ENCODE peak calls at places on chromosomes 11 and 22, in six cellular contexts. One of them, this sample, is unnamed.

GRCh38 chr11:610146-610801 is 5.5 kb downstream of the IRF7 start:
- DNase-seq in uterus: no peak
- DNase-seq in esophagus muscularis mucosa: no peak
- DNase-seq in erythroblast: no peak
- DNase-seq in A549: no peak
- DNase-seq in H1: no peak
- DNase-seq in this sample: no peak

GRCh38 chr11:11396290-11397042 is 43.4 kb upstream of the CSNK2A3 start:
- DNase-seq in uterus: peak
- DNase-seq in esophagus muscularis mucosa: no peak
- DNase-seq in erythroblast: no peak
- DNase-seq in A549: no peak
- DNase-seq in H1: no peak
- DNase-seq in this sample: no peak

GRCh38 chr22:22951035-22951434 is 63.4 kb downstream of the IGLL5 start:
- DNase-seq in uterus: no peak
- DNase-seq in esophagus muscularis mucosa: peak
- DNase-seq in erythroblast: no peak
- DNase-seq in A549: no peak
- DNase-seq in H1: no peak
- DNase-seq in this sample: no peak

GRCh38 chr11:134792044-134792443 is 380.0 kb upstream of the B3GAT1 start:
- DNase-seq in uterus: no peak
- DNase-seq in esophagus muscularis mucosa: peak
- DNase-seq in erythroblast: no peak
- DNase-seq in A549: no peak
- DNase-seq in H1: no peak
- DNase-seq in this sample: no peak

GRCh38 chr11:35750981-35751663 is 88.5 kb downstream of the TRIM44 start:
- DNase-seq in uterus: no peak
- DNase-seq in esophagus muscularis mucosa: no peak
- DNase-seq in erythroblast: no peak
- DNase-seq in A549: no peak
- DNase-seq in H1: no peak
- DNase-seq in this sample: no peak

GRCh38 chr11:76236092-76237026 is 30.1 kb upstream of the WNT11 start:
- DNase-seq in uterus: no peak
- DNase-seq in esophagus muscularis mucosa: no peak
- DNase-seq in erythroblast: peak
- DNase-seq in A549: peak
- DNase-seq in H1: no peak
- DNase-seq in this sample: peak

GRCh38 chr11:70112017-70112434 is 33.9 kb downstream of the ANO1 start:
- DNase-seq in uterus: no peak
- DNase-seq in esophagus muscularis mucosa: no peak
- DNase-seq in erythroblast: no peak
- DNase-seq in A549: no peak
- DNase-seq in H1: no peak
- DNase-seq in this sample: no peak

GRCh38 chr11:14117632-14118031 is 155.1 kb downstream of the SPON1 start:
- DNase-seq in uterus: no peak
- DNase-seq in esophagus muscularis mucosa: no peak
- DNase-seq in erythroblast: no peak
- DNase-seq in A549: no peak
- DNase-seq in H1: no peak
- DNase-seq in this sample: no peak

GRCh38 chr11:75966546-75967287 is 151.7 kb downstream of the UVRAG start:
- DNase-seq in uterus: no peak
- DNase-seq in esophagus muscularis mucosa: no peak
- DNase-seq in erythroblast: no peak
- DNase-seq in A549: peak
- DNase-seq in H1: no peak
- DNase-seq in this sample: peak

GRCh38 chr11:117998201-117998579 is 12.0 kb downstream of the IL10RA start:
- DNase-seq in uterus: no peak
- DNase-seq in esophagus muscularis mucosa: no peak
- DNase-seq in erythroblast: no peak
- DNase-seq in A549: no peak
- DNase-seq in H1: no peak
- DNase-seq in this sample: no peak

GRCh38 chr22:44807915-44808690 is 55.7 kb downstream of the ARHGAP8 start:
- DNase-seq in uterus: no peak
- DNase-seq in esophagus muscularis mucosa: no peak
- DNase-seq in erythroblast: peak
- DNase-seq in A549: no peak
- DNase-seq in H1: no peak
- DNase-seq in this sample: peak

GRCh38 chr11:41842673-41843072 is 383.2 kb upstream of the LRRC4C start:
- DNase-seq in uterus: no peak
- DNase-seq in esophagus muscularis mucosa: no peak
- DNase-seq in erythroblast: no peak
- DNase-seq in A549: no peak
- DNase-seq in H1: no peak
- DNase-seq in this sample: no peak

GRCh38 chr11:101390539-101390938 is 193.3 kb downstream of the TRPC6 start:
- DNase-seq in uterus: no peak
- DNase-seq in esophagus muscularis mucosa: no peak
- DNase-seq in erythroblast: no peak
- DNase-seq in A549: no peak
- DNase-seq in H1: no peak
- DNase-seq in this sample: peak

GRCh38 chr11:76033699-76034098 is 172.6 kb downstream of the WNT11 start:
- DNase-seq in uterus: no peak
- DNase-seq in esophagus muscularis mucosa: no peak
- DNase-seq in erythroblast: no peak
- DNase-seq in A549: no peak
- DNase-seq in H1: no peak
- DNase-seq in this sample: no peak

GRCh38 chr11:133619397-133619796 is 87.1 kb upstream of the OPCML start:
- DNase-seq in uterus: no peak
- DNase-seq in esophagus muscularis mucosa: peak
- DNase-seq in erythroblast: no peak
- DNase-seq in A549: no peak
- DNase-seq in H1: no peak
- DNase-seq in this sample: no peak

GRCh38 chr22:50049299-50050195 is 8.6 kb downstream of the TTLL8 start:
- DNase-seq in uterus: no peak
- DNase-seq in esophagus muscularis mucosa: no peak
- DNase-seq in erythroblast: no peak
- DNase-seq in A549: no peak
- DNase-seq in H1: no peak
- DNase-seq in this sample: no peak

GRCh38 chr11:118353084-118353710 is 6.2 kb upstream of the UBE4A start:
- DNase-seq in uterus: no peak
- DNase-seq in esophagus muscularis mucosa: no peak
- DNase-seq in erythroblast: peak
- DNase-seq in A549: no peak
- DNase-seq in H1: no peak
- DNase-seq in this sample: peak

GRCh38 chr22:48712558-48712957 is 1115.1 kb downstream of the BRD1 start:
- DNase-seq in uterus: no peak
- DNase-seq in esophagus muscularis mucosa: no peak
- DNase-seq in erythroblast: no peak
- DNase-seq in A549: no peak
- DNase-seq in H1: no peak
- DNase-seq in this sample: no peak

GRCh38 chr11:113577356-113578163 is 102.4 kb upstream of the DRD2 start:
- DNase-seq in uterus: no peak
- DNase-seq in esophagus muscularis mucosa: peak
- DNase-seq in erythroblast: no peak
- DNase-seq in A549: no peak
- DNase-seq in H1: no peak
- DNase-seq in this sample: no peak

GRCh38 chr22:17158568-17159503 is at the start of gene HDHD5:
- DNase-seq in uterus: peak
- DNase-seq in esophagus muscularis mucosa: peak
- DNase-seq in erythroblast: peak
- DNase-seq in A549: peak
- DNase-seq in H1: peak
- DNase-seq in this sample: peak
- TF ChIP-seq POLR2A in uterus: no peak
- TF ChIP-seq POLR2A in esophagus muscularis mucosa: no peak
- TF ChIP-seq POLR2A in erythroblast: no peak
- TF ChIP-seq POLR2A in A549: peak
- TF ChIP-seq POLR2A in H1: peak
- TF ChIP-seq POLR2A in this sample: no peak

GRCh38 chr11:19713221-19714092 is 820 bp downstream of the NAV2 start:
- DNase-seq in uterus: peak
- DNase-seq in esophagus muscularis mucosa: no peak
- DNase-seq in erythroblast: no peak
- DNase-seq in A549: no peak
- DNase-seq in H1: no peak
- DNase-seq in this sample: no peak

GRCh38 chr11:19714093-19714386 is 1.4 kb downstream of the NAV2 start:
- DNase-seq in uterus: peak
- DNase-seq in esophagus muscularis mucosa: no peak
- DNase-seq in erythroblast: no peak
- DNase-seq in A549: no peak
- DNase-seq in H1: no peak
- DNase-seq in this sample: no peak

GRCh38 chr11:19714387-19715363 is 2.0 kb downstream of the NAV2 start:
- DNase-seq in uterus: peak
- DNase-seq in esophagus muscularis mucosa: no peak
- DNase-seq in erythroblast: no peak
- DNase-seq in A549: no peak
- DNase-seq in H1: no peak
- DNase-seq in this sample: no peak

GRCh38 chr11:19712281-19713220 is at the start of gene NAV2:
- DNase-seq in uterus: peak
- DNase-seq in esophagus muscularis mucosa: peak
- DNase-seq in erythroblast: peak
- DNase-seq in A549: peak
- DNase-seq in H1: peak
- DNase-seq in this sample: peak

GRCh38 chr11:19715373-19715772 is 2.7 kb downstream of the NAV2 start:
- DNase-seq in uterus: peak
- DNase-seq in esophagus muscularis mucosa: no peak
- DNase-seq in erythroblast: no peak
- DNase-seq in A549: peak
- DNase-seq in H1: no peak
- DNase-seq in this sample: no peak
- TF ChIP-seq POLR2A in uterus: no peak
- TF ChIP-seq POLR2A in esophagus muscularis mucosa: no peak
- TF ChIP-seq POLR2A in erythroblast: no peak
- TF ChIP-seq POLR2A in A549: no peak
- TF ChIP-seq POLR2A in H1: no peak
- TF ChIP-seq POLR2A in this sample: no peak

GRCh38 chr22:34972498-34972897 is 93.5 kb upstream of the ISX start:
- DNase-seq in uterus: no peak
- DNase-seq in esophagus muscularis mucosa: no peak
- DNase-seq in erythroblast: no peak
- DNase-seq in A549: no peak
- DNase-seq in H1: no peak
- DNase-seq in this sample: no peak
- TF ChIP-seq POLR2A in uterus: no peak
- TF ChIP-seq POLR2A in esophagus muscularis mucosa: no peak
- TF ChIP-seq POLR2A in erythroblast: no peak
- TF ChIP-seq POLR2A in A549: no peak
- TF ChIP-seq POLR2A in H1: no peak
- TF ChIP-seq POLR2A in this sample: no peak

GRCh38 chr11:19077965-19078364 is 17.4 kb upstream of the MRGPRX2 start:
- DNase-seq in uterus: no peak
- DNase-seq in esophagus muscularis mucosa: no peak
- DNase-seq in erythroblast: no peak
- DNase-seq in A549: no peak
- DNase-seq in H1: no peak
- DNase-seq in this sample: no peak
- TF ChIP-seq POLR2A in uterus: no peak
- TF ChIP-seq POLR2A in esophagus muscularis mucosa: no peak
- TF ChIP-seq POLR2A in erythroblast: no peak
- TF ChIP-seq POLR2A in A549: no peak
- TF ChIP-seq POLR2A in H1: no peak
- TF ChIP-seq POLR2A in this sample: no peak

GRCh38 chr11:47186937-47187681 is 875 bp upstream of the PACSIN3 start:
- DNase-seq in uterus: peak
- DNase-seq in esophagus muscularis mucosa: no peak
- DNase-seq in erythroblast: peak
- DNase-seq in A549: no peak
- DNase-seq in H1: no peak
- DNase-seq in this sample: peak
- TF ChIP-seq POLR2A in uterus: peak
- TF ChIP-seq POLR2A in esophagus muscularis mucosa: peak
- TF ChIP-seq POLR2A in erythroblast: no peak
- TF ChIP-seq POLR2A in A549: no peak
- TF ChIP-seq POLR2A in H1: peak
- TF ChIP-seq POLR2A in this sample: no peak

GRCh38 chr11:33893711-33894401 is 2.0 kb upstream of the LMO2 start:
- DNase-seq in uterus: no peak
- DNase-seq in esophagus muscularis mucosa: no peak
- DNase-seq in erythroblast: peak
- DNase-seq in A549: no peak
- DNase-seq in H1: no peak
- DNase-seq in this sample: peak
- TF ChIP-seq POLR2A in uterus: no peak
- TF ChIP-seq POLR2A in esophagus muscularis mucosa: no peak
- TF ChIP-seq POLR2A in erythroblast: peak
- TF ChIP-seq POLR2A in A549: no peak
- TF ChIP-seq POLR2A in H1: no peak
- TF ChIP-seq POLR2A in this sample: peak

GRCh38 chr11:62611705-62612365 is 740 bp downstream of the EML3 start:
- DNase-seq in uterus: peak
- DNase-seq in esophagus muscularis mucosa: no peak
- DNase-seq in erythroblast: peak
- DNase-seq in A549: peak
- DNase-seq in H1: no peak
- DNase-seq in this sample: peak
- TF ChIP-seq POLR2A in uterus: no peak
- TF ChIP-seq POLR2A in esophagus muscularis mucosa: no peak
- TF ChIP-seq POLR2A in erythroblast: peak
- TF ChIP-seq POLR2A in A549: no peak
- TF ChIP-seq POLR2A in H1: no peak
- TF ChIP-seq POLR2A in this sample: peak